ENCODE peak calls at places on chromosomes 12 and 14, in nine cellular contexts. One of them, this sample, is unnamed.

GRCh38 chr12:69254046-69254445 is 14.7 kb downstream of the CPSF6 start:
- DNase-seq in stimulated activated CD4-positive, alpha-beta T cell treated with anti-CD3 and anti-CD28 coated beads, Interleukin-1b, Interleukin-23, amount 100 ng/mL, for 1 hour: no peak
- DNase-seq in head of caudate nucleus: no peak
- DNase-seq in fibroblast of mammary gland: peak
- DNase-seq in activated T-cell treated with anti-CD3 and anti-CD28 coated beads for 48 hours: no peak
- DNase-seq in sciatic nerve: no peak
- DNase-seq in stimulated activated CD8-positive, alpha-beta memory T cell treated with anti-CD3 and anti-CD28 coated beads, Interleukin-2, amount 100 ng/mL, for 48 hours: no peak
- DNase-seq in activated gamma-delta T cell treated with Interleukin-2 at 50 U/mL for 16 hours: no peak
- DNase-seq in HCT116: peak
- DNase-seq in this sample: peak

GRCh38 chr12:122422769-122423257 is 344 bp upstream of the CLIP1 start:
- DNase-seq in sciatic nerve: peak
- DNase-seq in activated gamma-delta T cell treated with Interleukin-2 at 50 U/mL for 16 hours: peak
- DNase-seq in HCT116: no peak
- DNase-seq in activated T-cell treated with anti-CD3 and anti-CD28 coated beads for 48 hours: peak
- DNase-seq in fibroblast of mammary gland: peak
- DNase-seq in stimulated activated CD4-positive, alpha-beta T cell treated with anti-CD3 and anti-CD28 coated beads, Interleukin-1b, Interleukin-23, amount 100 ng/mL, for 1 hour: peak
- DNase-seq in stimulated activated CD8-positive, alpha-beta memory T cell treated with anti-CD3 and anti-CD28 coated beads, Interleukin-2, amount 100 ng/mL, for 48 hours: peak
- DNase-seq in head of caudate nucleus: peak
- DNase-seq in this sample: peak

GRCh38 chr12:110100315-110100970 is 23.7 kb upstream of the IFT81 start:
- DNase-seq in activated gamma-delta T cell treated with Interleukin-2 at 50 U/mL for 16 hours: peak
- DNase-seq in activated T-cell treated with anti-CD3 and anti-CD28 coated beads for 48 hours: peak
- DNase-seq in sciatic nerve: peak
- DNase-seq in HCT116: peak
- DNase-seq in stimulated activated CD4-positive, alpha-beta T cell treated with anti-CD3 and anti-CD28 coated beads, Interleukin-1b, Interleukin-23, amount 100 ng/mL, for 1 hour: peak
- DNase-seq in fibroblast of mammary gland: peak
- DNase-seq in head of caudate nucleus: peak
- DNase-seq in stimulated activated CD8-positive, alpha-beta memory T cell treated with anti-CD3 and anti-CD28 coated beads, Interleukin-2, amount 100 ng/mL, for 48 hours: peak
- DNase-seq in this sample: peak

GRCh38 chr12:7092229-7092985 is at the start of gene C1R:
- DNase-seq in head of caudate nucleus: peak
- DNase-seq in sciatic nerve: peak
- DNase-seq in activated gamma-delta T cell treated with Interleukin-2 at 50 U/mL for 16 hours: peak
- DNase-seq in activated T-cell treated with anti-CD3 and anti-CD28 coated beads for 48 hours: peak
- DNase-seq in stimulated activated CD4-positive, alpha-beta T cell treated with anti-CD3 and anti-CD28 coated beads, Interleukin-1b, Interleukin-23, amount 100 ng/mL, for 1 hour: peak
- DNase-seq in HCT116: no peak
- DNase-seq in fibroblast of mammary gland: peak
- DNase-seq in stimulated activated CD8-positive, alpha-beta memory T cell treated with anti-CD3 and anti-CD28 coated beads, Interleukin-2, amount 100 ng/mL, for 48 hours: peak
- DNase-seq in this sample: peak

GRCh38 chr14:88902850-88903249 is 78.4 kb downstream of the TTC8 start:
- DNase-seq in HCT116: no peak
- DNase-seq in sciatic nerve: no peak
- DNase-seq in stimulated activated CD8-positive, alpha-beta memory T cell treated with anti-CD3 and anti-CD28 coated beads, Interleukin-2, amount 100 ng/mL, for 48 hours: no peak
- DNase-seq in activated gamma-delta T cell treated with Interleukin-2 at 50 U/mL for 16 hours: no peak
- DNase-seq in head of caudate nucleus: no peak
- DNase-seq in fibroblast of mammary gland: no peak
- DNase-seq in activated T-cell treated with anti-CD3 and anti-CD28 coated beads for 48 hours: no peak
- DNase-seq in stimulated activated CD4-positive, alpha-beta T cell treated with anti-CD3 and anti-CD28 coated beads, Interleukin-1b, Interleukin-23, amount 100 ng/mL, for 1 hour: no peak
- DNase-seq in this sample: no peak

GRCh38 chr12:65123435-65124063 is 2.4 kb upstream of the WIF1 start:
- DNase-seq in HCT116: no peak
- DNase-seq in sciatic nerve: no peak
- DNase-seq in activated gamma-delta T cell treated with Interleukin-2 at 50 U/mL for 16 hours: no peak
- DNase-seq in stimulated activated CD8-positive, alpha-beta memory T cell treated with anti-CD3 and anti-CD28 coated beads, Interleukin-2, amount 100 ng/mL, for 48 hours: no peak
- DNase-seq in activated T-cell treated with anti-CD3 and anti-CD28 coated beads for 48 hours: no peak
- DNase-seq in fibroblast of mammary gland: peak
- DNase-seq in head of caudate nucleus: no peak
- DNase-seq in stimulated activated CD4-positive, alpha-beta T cell treated with anti-CD3 and anti-CD28 coated beads, Interleukin-1b, Interleukin-23, amount 100 ng/mL, for 1 hour: no peak
- DNase-seq in this sample: peak

GRCh38 chr14:96584199-96584906 is 82.2 kb downstream of the PAPOLA start:
- DNase-seq in sciatic nerve: peak
- DNase-seq in stimulated activated CD8-positive, alpha-beta memory T cell treated with anti-CD3 and anti-CD28 coated beads, Interleukin-2, amount 100 ng/mL, for 48 hours: peak
- DNase-seq in HCT116: peak
- DNase-seq in activated T-cell treated with anti-CD3 and anti-CD28 coated beads for 48 hours: peak
- DNase-seq in stimulated activated CD4-positive, alpha-beta T cell treated with anti-CD3 and anti-CD28 coated beads, Interleukin-1b, Interleukin-23, amount 100 ng/mL, for 1 hour: no peak
- DNase-seq in fibroblast of mammary gland: peak
- DNase-seq in activated gamma-delta T cell treated with Interleukin-2 at 50 U/mL for 16 hours: no peak
- DNase-seq in head of caudate nucleus: no peak
- DNase-seq in this sample: peak

GRCh38 chr12:7712841-7713442 is 1.7 kb downstream of the DPPA3 start:
- DNase-seq in head of caudate nucleus: no peak
- DNase-seq in HCT116: no peak
- DNase-seq in stimulated activated CD4-positive, alpha-beta T cell treated with anti-CD3 and anti-CD28 coated beads, Interleukin-1b, Interleukin-23, amount 100 ng/mL, for 1 hour: no peak
- DNase-seq in fibroblast of mammary gland: no peak
- DNase-seq in activated T-cell treated with anti-CD3 and anti-CD28 coated beads for 48 hours: no peak
- DNase-seq in stimulated activated CD8-positive, alpha-beta memory T cell treated with anti-CD3 and anti-CD28 coated beads, Interleukin-2, amount 100 ng/mL, for 48 hours: no peak
- DNase-seq in sciatic nerve: no peak
- DNase-seq in activated gamma-delta T cell treated with Interleukin-2 at 50 U/mL for 16 hours: no peak
- DNase-seq in this sample: no peak

GRCh38 chr14:91058017-91058675 is 2.3 kb downstream of the RPS6KA5 start:
- DNase-seq in head of caudate nucleus: no peak
- DNase-seq in stimulated activated CD4-positive, alpha-beta T cell treated with anti-CD3 and anti-CD28 coated beads, Interleukin-1b, Interleukin-23, amount 100 ng/mL, for 1 hour: no peak
- DNase-seq in sciatic nerve: no peak
- DNase-seq in fibroblast of mammary gland: peak
- DNase-seq in activated gamma-delta T cell treated with Interleukin-2 at 50 U/mL for 16 hours: no peak
- DNase-seq in activated T-cell treated with anti-CD3 and anti-CD28 coated beads for 48 hours: no peak
- DNase-seq in HCT116: no peak
- DNase-seq in stimulated activated CD8-positive, alpha-beta memory T cell treated with anti-CD3 and anti-CD28 coated beads, Interleukin-2, amount 100 ng/mL, for 48 hours: no peak
- DNase-seq in this sample: peak

GRCh38 chr12:86212970-86213369 is 43.2 kb downstream of the MGAT4C start:
- DNase-seq in fibroblast of mammary gland: no peak
- DNase-seq in sciatic nerve: no peak
- DNase-seq in HCT116: no peak
- DNase-seq in activated gamma-delta T cell treated with Interleukin-2 at 50 U/mL for 16 hours: no peak
- DNase-seq in stimulated activated CD4-positive, alpha-beta T cell treated with anti-CD3 and anti-CD28 coated beads, Interleukin-1b, Interleukin-23, amount 100 ng/mL, for 1 hour: no peak
- DNase-seq in activated T-cell treated with anti-CD3 and anti-CD28 coated beads for 48 hours: no peak
- DNase-seq in head of caudate nucleus: no peak
- DNase-seq in stimulated activated CD8-positive, alpha-beta memory T cell treated with anti-CD3 and anti-CD28 coated beads, Interleukin-2, amount 100 ng/mL, for 48 hours: no peak
- DNase-seq in this sample: no peak

GRCh38 chr12:8482446-8483080 is 26.8 kb downstream of the CLEC6A start:
- DNase-seq in activated gamma-delta T cell treated with Interleukin-2 at 50 U/mL for 16 hours: peak
- DNase-seq in activated T-cell treated with anti-CD3 and anti-CD28 coated beads for 48 hours: no peak
- DNase-seq in stimulated activated CD8-positive, alpha-beta memory T cell treated with anti-CD3 and anti-CD28 coated beads, Interleukin-2, amount 100 ng/mL, for 48 hours: no peak
- DNase-seq in head of caudate nucleus: no peak
- DNase-seq in fibroblast of mammary gland: no peak
- DNase-seq in stimulated activated CD4-positive, alpha-beta T cell treated with anti-CD3 and anti-CD28 coated beads, Interleukin-1b, Interleukin-23, amount 100 ng/mL, for 1 hour: no peak
- DNase-seq in HCT116: no peak
- DNase-seq in sciatic nerve: no peak
- DNase-seq in this sample: no peak

GRCh38 chr12:25644964-25645363 is 91.9 kb upstream of the LMNTD1 start:
- DNase-seq in HCT116: no peak
- DNase-seq in activated T-cell treated with anti-CD3 and anti-CD28 coated beads for 48 hours: no peak
- DNase-seq in activated gamma-delta T cell treated with Interleukin-2 at 50 U/mL for 16 hours: no peak
- DNase-seq in stimulated activated CD8-positive, alpha-beta memory T cell treated with anti-CD3 and anti-CD28 coated beads, Interleukin-2, amount 100 ng/mL, for 48 hours: no peak
- DNase-seq in stimulated activated CD4-positive, alpha-beta T cell treated with anti-CD3 and anti-CD28 coated beads, Interleukin-1b, Interleukin-23, amount 100 ng/mL, for 1 hour: no peak
- DNase-seq in sciatic nerve: no peak
- DNase-seq in head of caudate nucleus: no peak
- DNase-seq in fibroblast of mammary gland: peak
- DNase-seq in this sample: no peak

GRCh38 chr12:92290881-92291280 is 145.2 kb upstream of the BTG1 start:
- DNase-seq in fibroblast of mammary gland: peak
- DNase-seq in sciatic nerve: no peak
- DNase-seq in activated T-cell treated with anti-CD3 and anti-CD28 coated beads for 48 hours: no peak
- DNase-seq in head of caudate nucleus: no peak
- DNase-seq in stimulated activated CD8-positive, alpha-beta memory T cell treated with anti-CD3 and anti-CD28 coated beads, Interleukin-2, amount 100 ng/mL, for 48 hours: no peak
- DNase-seq in HCT116: no peak
- DNase-seq in activated gamma-delta T cell treated with Interleukin-2 at 50 U/mL for 16 hours: no peak
- DNase-seq in stimulated activated CD4-positive, alpha-beta T cell treated with anti-CD3 and anti-CD28 coated beads, Interleukin-1b, Interleukin-23, amount 100 ng/mL, for 1 hour: no peak
- DNase-seq in this sample: no peak

GRCh38 chr12:58532855-58533608 is 387.3 kb downstream of the LRIG3 start:
- DNase-seq in sciatic nerve: no peak
- DNase-seq in activated gamma-delta T cell treated with Interleukin-2 at 50 U/mL for 16 hours: no peak
- DNase-seq in activated T-cell treated with anti-CD3 and anti-CD28 coated beads for 48 hours: no peak
- DNase-seq in head of caudate nucleus: no peak
- DNase-seq in stimulated activated CD4-positive, alpha-beta T cell treated with anti-CD3 and anti-CD28 coated beads, Interleukin-1b, Interleukin-23, amount 100 ng/mL, for 1 hour: no peak
- DNase-seq in HCT116: no peak
- DNase-seq in stimulated activated CD8-positive, alpha-beta memory T cell treated with anti-CD3 and anti-CD28 coated beads, Interleukin-2, amount 100 ng/mL, for 48 hours: no peak
- DNase-seq in fibroblast of mammary gland: no peak
- DNase-seq in this sample: no peak

GRCh38 chr14:63852271-63852816 is 460 bp upstream of the SYNE2 start:
- DNase-seq in head of caudate nucleus: no peak
- DNase-seq in activated gamma-delta T cell treated with Interleukin-2 at 50 U/mL for 16 hours: no peak
- DNase-seq in fibroblast of mammary gland: no peak
- DNase-seq in stimulated activated CD4-positive, alpha-beta T cell treated with anti-CD3 and anti-CD28 coated beads, Interleukin-1b, Interleukin-23, amount 100 ng/mL, for 1 hour: no peak
- DNase-seq in sciatic nerve: no peak
- DNase-seq in stimulated activated CD8-positive, alpha-beta memory T cell treated with anti-CD3 and anti-CD28 coated beads, Interleukin-2, amount 100 ng/mL, for 48 hours: no peak
- DNase-seq in activated T-cell treated with anti-CD3 and anti-CD28 coated beads for 48 hours: no peak
- DNase-seq in HCT116: no peak
- DNase-seq in this sample: no peak

GRCh38 chr12:56267443-56268071 is 815 bp downstream of the COQ10A start:
- DNase-seq in fibroblast of mammary gland: peak
- DNase-seq in stimulated activated CD8-positive, alpha-beta memory T cell treated with anti-CD3 and anti-CD28 coated beads, Interleukin-2, amount 100 ng/mL, for 48 hours: no peak
- DNase-seq in activated gamma-delta T cell treated with Interleukin-2 at 50 U/mL for 16 hours: no peak
- DNase-seq in head of caudate nucleus: no peak
- DNase-seq in stimulated activated CD4-positive, alpha-beta T cell treated with anti-CD3 and anti-CD28 coated beads, Interleukin-1b, Interleukin-23, amount 100 ng/mL, for 1 hour: no peak
- DNase-seq in sciatic nerve: peak
- DNase-seq in activated T-cell treated with anti-CD3 and anti-CD28 coated beads for 48 hours: no peak
- DNase-seq in HCT116: no peak
- DNase-seq in this sample: no peak

GRCh38 chr12:75784591-75784990 is 247.0 kb downstream of the PHLDA1 start:
- DNase-seq in activated T-cell treated with anti-CD3 and anti-CD28 coated beads for 48 hours: no peak
- DNase-seq in fibroblast of mammary gland: no peak
- DNase-seq in stimulated activated CD8-positive, alpha-beta memory T cell treated with anti-CD3 and anti-CD28 coated beads, Interleukin-2, amount 100 ng/mL, for 48 hours: no peak
- DNase-seq in HCT116: no peak
- DNase-seq in head of caudate nucleus: no peak
- DNase-seq in sciatic nerve: no peak
- DNase-seq in activated gamma-delta T cell treated with Interleukin-2 at 50 U/mL for 16 hours: no peak
- DNase-seq in stimulated activated CD4-positive, alpha-beta T cell treated with anti-CD3 and anti-CD28 coated beads, Interleukin-1b, Interleukin-23, amount 100 ng/mL, for 1 hour: no peak
- DNase-seq in this sample: peak

GRCh38 chr12:111197545-111197944 is 171.3 kb downstream of the PHETA1 start:
- DNase-seq in HCT116: no peak
- DNase-seq in sciatic nerve: no peak
- DNase-seq in stimulated activated CD8-positive, alpha-beta memory T cell treated with anti-CD3 and anti-CD28 coated beads, Interleukin-2, amount 100 ng/mL, for 48 hours: no peak
- DNase-seq in head of caudate nucleus: no peak
- DNase-seq in activated T-cell treated with anti-CD3 and anti-CD28 coated beads for 48 hours: no peak
- DNase-seq in fibroblast of mammary gland: no peak
- DNase-seq in activated gamma-delta T cell treated with Interleukin-2 at 50 U/mL for 16 hours: no peak
- DNase-seq in stimulated activated CD4-positive, alpha-beta T cell treated with anti-CD3 and anti-CD28 coated beads, Interleukin-1b, Interleukin-23, amount 100 ng/mL, for 1 hour: no peak
- DNase-seq in this sample: no peak

GRCh38 chr12:106976013-106976658 is 10.8 kb downstream of the MTERF2 start:
- DNase-seq in HCT116: no peak
- DNase-seq in head of caudate nucleus: no peak
- DNase-seq in activated T-cell treated with anti-CD3 and anti-CD28 coated beads for 48 hours: no peak
- DNase-seq in stimulated activated CD8-positive, alpha-beta memory T cell treated with anti-CD3 and anti-CD28 coated beads, Interleukin-2, amount 100 ng/mL, for 48 hours: no peak
- DNase-seq in activated gamma-delta T cell treated with Interleukin-2 at 50 U/mL for 16 hours: no peak
- DNase-seq in stimulated activated CD4-positive, alpha-beta T cell treated with anti-CD3 and anti-CD28 coated beads, Interleukin-1b, Interleukin-23, amount 100 ng/mL, for 1 hour: no peak
- DNase-seq in fibroblast of mammary gland: peak
- DNase-seq in sciatic nerve: no peak
- DNase-seq in this sample: no peak